ENCODE peak calls at places on chromosomes 6 and 20, in four cellular contexts. N is A549, L is HepG2, H is GM12878. I is an unnamed sample.

GRCh38 chr6:53294095-53294494 is 54.7 kb downstream of the ELOVL5 start:
- DNase-seq in H (no peak), N (no peak), L (peak; percentile 31), I (peak; percentile 33)

GRCh38 chr6:73722318-73723060 is 26.5 kb downstream of the CD109 start:
- DNase-seq in N (no peak), L (no peak), H (peak; percentile 46), I (no peak)

GRCh38 chr6:66103954-66104353 is 396.9 kb upstream of the EYS start:
- DNase-seq in L (no peak), N (no peak), H (no peak), I (no peak)

GRCh38 chr20:17875106-17875980 is 93.3 kb downstream of the SNX5 start:
- DNase-seq in L (peak; percentile 92), H (no peak), N (no peak), I (no peak)

GRCh38 chr6:165883851-165884640 is 221.0 kb upstream of the PDE10A start:
- DNase-seq in N (no peak), L (no peak), H (no peak), I (no peak)

GRCh38 chr6:21337263-21337662 is 256.3 kb upstream of the SOX4 start:
- DNase-seq in N (no peak), H (no peak), L (no peak), I (no peak)

GRCh38 chr6:124356276-124356810 is 552.7 kb downstream of the NKAIN2 start:
- DNase-seq in H (no peak), N (no peak), L (no peak), I (no peak)

GRCh38 chr6:109714156-109714555 is 23.1 kb downstream of the FIG4 start:
- DNase-seq in L (no peak), N (no peak), H (no peak), I (no peak)

GRCh38 chr20:37231970-37232620 is 29.5 kb downstream of the GHRH start:
- DNase-seq in N (no peak), L (no peak), H (no peak), I (no peak)

GRCh38 chr6:75210885-75211739 is 5.3 kb upstream of the COL12A1 start:
- DNase-seq in N (no peak), L (peak; percentile 37), H (no peak), I (peak; percentile 69)

GRCh38 chr6:154482858-154483257 is 27.6 kb downstream of the CNKSR3 start:
- DNase-seq in N (no peak), L (no peak), H (no peak), I (no peak)

GRCh38 chr6:72952808-72953630 is 272.3 kb downstream of the KHDC1L start:
- DNase-seq in N (no peak), L (no peak), H (no peak), I (no peak)

GRCh38 chr6:133999305-133999704 is 46.3 kb downstream of the TBPL1 start:
- DNase-seq in N (no peak), L (no peak), H (no peak), I (no peak)

GRCh38 chr6:21898107-21898796 is 304.7 kb downstream of the SOX4 start:
- DNase-seq in N (no peak), H (no peak), L (no peak), I (no peak)

GRCh38 chr20:32578840-32579239 is 6.3 kb downstream of the NOL4L start:
- DNase-seq in N (no peak), H (no peak), L (no peak), I (no peak)

GRCh38 chr20:50728486-50728980 is 2.8 kb upstream of the PARD6B start:
- DNase-seq in H (no peak), L (peak; percentile 35), N (no peak), I (no peak)

GRCh38 chr20:24018796-24019195 is 30.2 kb upstream of the GGTLC1 start:
- DNase-seq in H (no peak), L (no peak), N (no peak), I (no peak)

GRCh38 chr6:90294989-90295853 is 1.4 kb downstream of the BACH2 start:
- DNase-seq in N (no peak), L (no peak), H (no peak), I (peak; percentile 14)

GRCh38 chr20:4011226-4011975 is 4.0 kb downstream of the RNF24 start:
- DNase-seq in H (no peak), L (no peak), N (no peak), I (no peak)

GRCh38 chr6:26318459-26319404 is 46.3 kb upstream of the BTN3A2 start:
- DNase-seq in N (no peak), H (no peak), L (no peak), I (no peak)

GRCh38 chr6:4712291-4712690 is 63.9 kb upstream of the CDYL start:
- DNase-seq in H (no peak), L (no peak), N (no peak), I (no peak)

GRCh38 chr6:30938730-30939129 is 2.0 kb upstream of the MUCL3 start:
- DNase-seq in L (no peak), N (no peak), H (no peak), I (no peak)

GRCh38 chr6:30931959-30932645 is at the start of gene SFTA2:
- DNase-seq in H (no peak), L (no peak), N (no peak), I (no peak)

GRCh38 chr6:30937265-30937664 is 3.5 kb upstream of the MUCL3 start:
- DNase-seq in L (no peak), H (no peak), N (no peak), I (no peak)

GRCh38 chr6:30932665-30933365 is 845 bp upstream of the SFTA2 start:
- DNase-seq in L (no peak), N (no peak), H (no peak), I (no peak)

GRCh38 chr6:30935018-30935417 is 3.0 kb upstream of the SFTA2 start:
- DNase-seq in L (no peak), N (no peak), H (no peak), I (no peak)
- TF ChIP-seq MYC in L (no peak), N (no peak), H (no peak), I (no peak)

DNA sequence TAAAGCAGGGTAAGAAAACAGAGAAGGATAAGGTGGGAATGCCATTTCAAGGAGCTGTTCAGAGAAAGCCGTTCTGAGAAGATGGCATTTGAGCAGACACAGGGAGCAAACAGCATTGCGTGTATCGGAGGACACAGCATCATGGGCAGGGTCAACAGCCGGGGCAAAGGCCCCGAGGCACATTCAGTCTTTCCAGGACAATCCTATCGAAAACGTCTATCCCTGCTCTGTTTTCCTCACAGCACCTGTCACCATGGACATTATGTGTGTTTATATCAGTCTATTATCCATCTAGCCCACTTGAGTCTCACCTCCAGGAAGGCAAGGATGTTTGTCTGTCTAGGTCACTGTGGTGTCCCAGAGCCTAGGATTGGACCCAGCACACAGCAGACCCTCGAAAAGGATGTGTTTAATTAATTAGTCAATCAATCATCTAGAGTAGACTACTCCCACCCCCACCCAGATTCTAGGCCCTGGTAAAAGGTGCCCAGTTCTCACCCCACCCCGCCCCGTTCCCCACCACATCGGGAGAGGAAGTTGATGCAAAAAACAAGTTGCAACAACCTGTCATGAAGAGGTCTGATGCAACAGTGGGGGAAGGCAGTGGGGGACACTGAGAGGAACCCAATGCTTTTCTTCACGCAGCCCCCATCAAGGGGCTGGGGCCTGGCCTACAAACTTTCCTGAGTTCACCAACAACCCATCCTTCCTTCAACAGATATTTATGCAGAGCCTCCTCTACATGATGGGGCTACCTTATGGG is 66.6 kb downstream of the PREX1 start:
- DNase-seq in H (no peak), L (no peak), N (no peak), I (peak; percentile 94)
- TF ChIP-seq MYC in H (no peak), L (no peak), N (no peak), I (peak; percentile 58)

DNA sequence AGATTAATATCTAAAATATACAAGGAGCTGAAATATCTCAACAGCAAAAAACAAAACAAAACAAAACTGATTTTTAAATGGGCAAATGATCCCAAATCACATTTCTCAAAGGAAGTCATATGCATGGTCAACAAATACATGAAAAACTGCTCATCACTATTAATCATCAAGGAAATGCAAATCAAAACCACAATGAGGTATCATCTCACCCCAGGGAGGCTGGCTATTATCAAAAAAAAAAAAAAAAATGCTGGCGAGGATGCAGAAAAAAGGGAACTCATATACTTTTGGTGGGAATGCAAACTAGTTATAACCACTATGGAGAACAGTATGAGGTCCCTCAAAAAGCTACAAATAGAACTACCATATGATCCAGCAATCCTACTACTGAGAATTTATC is 34.6 kb downstream of the REPS1 start:
- DNase-seq in N (no peak), L (no peak), H (no peak), I (peak; percentile 49)
- TF ChIP-seq MYC in N (no peak), L (no peak), H (no peak), I (no peak)

GRCh38 chr20:61340157-61340556 is 88.1 kb downstream of the CDH4 start:
- DNase-seq in L (no peak), N (no peak), H (no peak), I (no peak)
- TF ChIP-seq MYC in L (no peak), N (no peak), H (no peak), I (no peak)

DNA sequence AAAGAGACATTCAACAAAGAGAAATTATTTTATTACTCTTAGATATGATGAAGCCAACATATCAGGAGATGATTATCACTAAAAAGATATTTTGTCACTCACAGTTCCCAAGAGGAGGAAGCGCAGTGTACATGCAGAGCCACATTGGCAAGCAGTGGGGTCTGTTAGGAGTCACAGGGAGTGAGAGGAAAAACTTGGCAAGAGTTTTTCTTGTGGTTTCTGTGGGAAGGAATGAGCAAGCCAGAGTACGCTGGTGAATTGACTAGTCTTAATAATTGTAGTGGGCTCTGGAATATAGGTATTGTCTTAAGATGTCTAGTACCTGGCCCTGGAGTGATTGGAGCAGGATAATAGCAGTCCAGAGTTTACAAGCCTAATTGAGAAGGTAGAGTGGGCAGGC is 1095.2 kb downstream of the GRIK2 start:
- DNase-seq in L (no peak), N (no peak), H (no peak), I (no peak)
- TF ChIP-seq MYC in L (no peak), N (no peak), H (no peak), I (no peak)

GRCh38 chr6:13425971-13426931 is 61.1 kb downstream of the GFOD1 start:
- DNase-seq in H (peak; percentile 42), L (no peak), N (no peak), I (no peak)
- TF ChIP-seq MYC in H (no peak), L (no peak), N (no peak), I (no peak)

GRCh38 chr6:48098923-48099322 is 12.1 kb downstream of the PTCHD4 start:
- DNase-seq in N (no peak), L (no peak), H (no peak), I (no peak)
- TF ChIP-seq MYC in N (no peak), L (no peak), H (no peak), I (no peak)

DNA sequence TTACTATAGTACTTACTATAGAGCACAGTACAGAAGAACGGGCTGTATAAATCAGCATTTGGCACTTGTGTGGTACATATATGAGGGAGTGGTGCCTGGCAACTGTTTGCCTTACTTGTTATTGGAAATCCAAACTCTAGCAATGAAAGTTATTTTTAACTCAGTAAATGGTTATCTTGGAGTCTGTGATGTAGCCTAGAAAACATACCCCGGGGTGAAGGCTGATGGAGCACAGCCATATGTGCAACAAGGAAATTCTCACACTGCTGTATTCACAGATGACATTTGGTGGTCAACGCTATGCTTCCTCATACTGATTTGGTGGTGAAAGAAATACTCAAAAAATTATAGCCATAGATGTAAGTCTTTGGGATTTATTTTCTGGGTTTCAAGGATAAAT is 807.5 kb upstream of the FLRT3 start:
- DNase-seq in L (no peak), N (no peak), H (no peak), I (no peak)
- TF ChIP-seq MYC in L (no peak), N (no peak), H (no peak), I (no peak)

I was measured in NB4.